ENCODE peak calls at places on chromosomes 3 and 15, in nine cellular contexts. V is fibroblast of lung, Q is A549, W is adrenal gland, I is suprapubic skin, N is PC-3, P is cardiac muscle cell, X is astrocyte, B is DND-41. J is an unnamed sample. For H3K4me1, the result is how much of the 10 kb centered on the place peaks cover.

GRCh38 chr15:65767895-65768294 is 24.2 kb downstream of the DENND4A start:
- DNase-seq in V (no peak), Q (no peak), W (no peak), I (no peak), N (no peak), P (no peak), X (no peak), B (no peak), J (no peak)

GRCh38 chr3:123464211-123464610 is 15.3 kb upstream of the ADCY5 start:
- DNase-seq in V (no peak), Q (no peak), W (no peak), I (no peak), N (no peak), P (no peak), X (no peak), B (no peak), J (no peak)

GRCh38 chr3:194087995-194088841 is 47.7 kb upstream of the HES1 start:
- DNase-seq in V (no peak), Q (no peak), W (no peak), I (peak), N (no peak), P (no peak), X (no peak), B (no peak), J (no peak)

GRCh38 chr3:33152363-33153360 is 38.8 kb downstream of the CRTAP start:
- DNase-seq in V (no peak), Q (no peak), W (no peak), I (no peak), N (peak), P (no peak), X (no peak), B (no peak), J (no peak)

GRCh38 chr15:62749036-62749435 is 293.5 kb upstream of the TPM1 start:
- DNase-seq in V (no peak), Q (no peak), W (no peak), I (no peak), N (no peak), P (no peak), X (no peak), B (no peak), J (no peak)

GRCh38 chr3:71684752-71685151 is 40.5 kb downstream of the EIF4E3 start:
- DNase-seq in V (peak), Q (no peak), W (peak), I (no peak), N (peak), P (no peak), X (peak), B (no peak), J (peak)

GRCh38 chr15:70047386-70048195 is 50.1 kb downstream of the TLE3 start:
- DNase-seq in V (peak), Q (no peak), W (no peak), I (peak), N (no peak), P (no peak), X (peak), B (no peak), J (no peak)

GRCh38 chr3:14490831-14491230 is 49.3 kb downstream of the GRIP2 start:
- DNase-seq in V (no peak), Q (no peak), W (no peak), I (no peak), N (peak), P (no peak), X (no peak), B (no peak), J (no peak)

GRCh38 chr3:52091566-52092290 is 35.4 kb upstream of the DUSP7 start:
- DNase-seq in V (peak), Q (no peak), W (no peak), I (no peak), N (no peak), P (peak), X (no peak), B (no peak), J (no peak)
- H3K4me1 ChIP-seq in V (under half), Q (under half), W (under half), I (under half), N (under half), P (half or more), X (half or more), B (under half), J (half or more)

GRCh38 chr3:3801510-3801841 is 2.2 kb downstream of the LRRN1 start:
- DNase-seq in V (no peak), Q (no peak), W (no peak), I (no peak), N (no peak), P (no peak), X (no peak), B (no peak), J (no peak)
- H3K4me3 ChIP-seq in V (no peak), Q (no peak), W (no peak), I (peak), N (no peak), P (peak), X (peak), B (no peak), J (no peak)

GRCh38 chr15:34338347-34338746 is 766 bp upstream of the SLC12A6 start:
- DNase-seq in V (no peak), Q (no peak), W (no peak), I (no peak), N (no peak), P (no peak), X (no peak), B (no peak), J (no peak)
- H3K27ac ChIP-seq in V (peak), Q (peak), W (peak), I (no peak), N (peak), P (no peak), X (peak), B (peak), J (no peak)

GRCh38 chr3:18290130-18290529 is 135.0 kb downstream of the SATB1 start:
- DNase-seq in V (no peak), Q (no peak), W (no peak), I (no peak), N (no peak), P (no peak), X (no peak), B (no peak), J (no peak)

GRCh38 chr3:18300916-18301315 is 124.2 kb downstream of the SATB1 start:
- DNase-seq in V (no peak), Q (no peak), W (no peak), I (no peak), N (no peak), P (no peak), X (no peak), B (no peak), J (no peak)

GRCh38 chr3:18297131-18297530 is 128.0 kb downstream of the SATB1 start:
- DNase-seq in V (no peak), Q (no peak), W (no peak), I (no peak), N (no peak), P (no peak), X (no peak), B (no peak), J (no peak)

GRCh38 chr3:18295171-18295920 is 129.8 kb downstream of the SATB1 start:
- DNase-seq in V (peak), Q (peak), W (no peak), I (no peak), N (peak), P (peak), X (peak), B (peak), J (peak)
- H3K4me1 ChIP-seq in V (under half), Q (under half), W (under half), I (under half), N (under half), P (under half), X (under half), B (under half), J (under half)

DNA sequence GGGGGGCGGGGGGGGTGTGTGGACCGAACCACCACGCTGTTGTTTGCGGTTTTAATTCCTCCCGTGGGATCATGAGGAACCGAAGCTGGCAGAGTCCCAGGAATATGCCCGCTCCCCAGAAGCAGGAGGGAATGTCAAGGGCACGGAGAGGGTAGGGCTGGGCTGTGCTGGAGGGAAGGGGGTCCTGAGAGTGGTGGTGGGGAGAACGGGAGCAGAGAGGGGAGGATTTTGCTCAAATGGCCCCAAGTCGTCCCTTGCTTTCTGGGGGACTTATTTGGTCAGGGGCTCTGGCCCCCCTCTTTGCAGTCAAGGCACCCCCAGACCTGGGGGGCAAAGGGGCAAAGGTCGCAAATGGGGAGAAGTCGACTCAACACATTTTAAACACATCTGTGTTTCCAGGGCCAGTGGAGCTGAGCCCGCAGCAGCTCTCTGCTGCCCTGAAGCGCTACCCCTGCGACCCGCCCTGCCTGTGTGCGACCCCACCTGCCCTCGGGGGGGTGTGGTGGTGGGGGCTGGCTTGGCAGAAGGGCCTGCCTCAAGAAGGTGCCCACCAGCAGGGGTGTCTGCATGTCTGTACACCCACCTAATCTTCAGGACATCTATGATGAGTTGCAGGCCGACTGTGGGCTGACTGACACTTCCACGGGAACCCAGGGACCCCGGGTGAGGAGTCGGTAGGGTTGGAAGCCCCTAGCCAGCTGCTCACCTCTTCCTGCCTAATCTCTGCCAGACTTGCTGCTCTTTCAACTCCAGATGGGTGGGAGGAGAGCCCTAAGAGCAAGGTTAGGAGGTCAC is 602 bp upstream of the ATP2B2 start:
- DNase-seq in V (no peak), Q (no peak), W (no peak), I (no peak), N (no peak), P (no peak), X (no peak), B (no peak), J (no peak)
- H3K4me3 ChIP-seq in V (no peak), Q (peak), W (no peak), I (peak), N (no peak), P (peak), X (peak), B (no peak), J (no peak)

GRCh38 chr15:29770796-29771195 is 51.5 kb downstream of the TJP1 start:
- DNase-seq in V (peak), Q (no peak), W (no peak), I (no peak), N (peak), P (no peak), X (no peak), B (no peak), J (peak)

GRCh38 chr15:29773816-29774215 is 48.5 kb downstream of the TJP1 start:
- DNase-seq in V (no peak), Q (no peak), W (no peak), I (no peak), N (peak), P (no peak), X (peak), B (no peak), J (no peak)

GRCh38 chr15:29776859-29777258 is 45.4 kb downstream of the TJP1 start:
- DNase-seq in V (no peak), Q (no peak), W (no peak), I (no peak), N (no peak), P (no peak), X (no peak), B (no peak), J (no peak)

GRCh38 chr15:29774900-29775299 is 47.4 kb downstream of the TJP1 start:
- DNase-seq in V (peak), Q (peak), W (no peak), I (no peak), N (peak), P (no peak), X (peak), B (no peak), J (peak)

GRCh38 chr15:29773000-29773399 is 49.3 kb downstream of the TJP1 start:
- DNase-seq in V (no peak), Q (no peak), W (no peak), I (no peak), N (no peak), P (no peak), X (no peak), B (no peak), J (no peak)
- H3K27ac ChIP-seq in V (no peak), Q (peak), W (no peak), I (no peak), N (no peak), P (no peak), X (no peak), B (no peak), J (no peak)

GRCh38 chr3:52939600-52939999 is 42.3 kb upstream of the STIMATE start:
- DNase-seq in V (no peak), Q (no peak), W (no peak), I (no peak), N (no peak), P (no peak), X (no peak), B (no peak), J (no peak)
- H3K4me1 ChIP-seq in V (under half), Q (under half), W (under half), I (under half), N (under half), P (under half), X (under half), B (under half), J (under half)

DNA sequence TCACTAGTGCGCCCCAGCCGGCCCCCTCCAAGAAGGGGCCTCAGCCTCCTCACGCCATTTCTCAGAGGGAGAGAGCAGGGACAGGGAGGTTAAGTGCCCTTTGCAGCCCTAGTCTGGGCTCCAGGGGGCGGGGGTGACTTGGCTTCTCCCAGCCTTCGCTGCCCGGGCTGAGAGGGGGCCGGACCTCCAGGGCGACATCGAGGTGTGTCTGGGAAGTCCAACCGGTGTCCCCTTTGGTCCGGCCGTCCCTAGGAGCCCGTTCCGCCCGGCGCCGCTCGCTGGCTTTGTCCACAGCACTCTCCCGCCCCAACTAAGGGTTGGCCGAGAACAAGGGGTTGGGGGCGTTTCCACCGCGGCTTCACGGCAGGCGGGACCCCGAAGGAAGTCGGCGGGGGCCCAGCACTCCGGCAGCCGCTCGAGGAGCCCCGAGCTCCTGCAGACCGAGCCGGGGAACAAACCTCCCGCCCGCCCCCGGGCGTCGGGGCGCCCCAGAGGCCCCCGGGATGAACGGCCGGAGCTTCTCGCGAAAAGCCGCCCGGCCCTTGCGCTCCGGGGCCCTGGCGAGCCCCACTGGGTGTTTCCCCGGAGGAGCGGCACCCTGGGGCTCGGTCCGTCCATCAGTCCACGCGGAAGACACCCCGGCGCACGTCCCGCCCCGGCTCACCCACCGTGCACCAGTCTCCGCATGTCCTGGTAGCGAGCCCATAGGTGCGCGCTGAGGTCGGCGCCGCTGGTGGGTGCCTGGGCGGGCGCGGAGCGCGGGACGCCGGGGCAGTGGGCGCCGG is 627 bp downstream of the NT5DC2 start:
- DNase-seq in V (peak), Q (peak), W (no peak), I (peak), N (peak), P (peak), X (no peak), B (no peak), J (peak)
- H3K4me3 ChIP-seq in V (peak), Q (peak), W (no peak), I (peak), N (peak), P (peak), X (peak), B (no peak), J (peak)

GRCh38 chr3:31550452-31551251 is 17.9 kb downstream of the STT3B start:
- DNase-seq in V (peak), Q (peak), W (peak), I (no peak), N (peak), P (peak), X (no peak), B (no peak), J (no peak)

GRCh38 chr3:31544634-31545033 is 11.9 kb downstream of the STT3B start:
- DNase-seq in V (peak), Q (no peak), W (peak), I (no peak), N (no peak), P (peak), X (no peak), B (no peak), J (no peak)

GRCh38 chr3:31546152-31546551 is 13.4 kb downstream of the STT3B start:
- DNase-seq in V (peak), Q (no peak), W (no peak), I (no peak), N (no peak), P (peak), X (peak), B (no peak), J (no peak)

GRCh38 chr3:31543375-31543774 is 10.7 kb downstream of the STT3B start:
- DNase-seq in V (peak), Q (no peak), W (no peak), I (no peak), N (no peak), P (no peak), X (no peak), B (no peak), J (no peak)

GRCh38 chr3:31546725-31547124 is 14.0 kb downstream of the STT3B start:
- DNase-seq in V (no peak), Q (no peak), W (no peak), I (no peak), N (peak), P (no peak), X (no peak), B (no peak), J (no peak)
- H3K27ac ChIP-seq in V (no peak), Q (no peak), W (no peak), I (no peak), N (no peak), P (no peak), X (no peak), B (no peak), J (no peak)

J was measured in SJSA1.